ENCODE peak calls at places on chromosomes 3 and 15, in eight cellular contexts. X is effector CD4-positive, alpha-beta T cell; H is memory B cell; T is NCI-H446 treated with DMSO at 0.1 percent for 48 hours; F is H7; Y is DMS79; D is fibroblast of lung; N is activated naive CD4-positive, alpha-beta T cell treated with anti-CD3 and anti-CD28 coated beads, Interleukin-2, amount 10 ng/mL, durations not matched to agents 7 days and 5 days. L is an unnamed sample.

GRCh38 chr15:99185731-99186130 is 63.6 kb downstream of the TTC23 start:
- DNase-seq in X (no peak), H (no peak), T (no peak), F (no peak), Y (no peak), D (no peak), N (no peak), L (no peak)

GRCh38 chr15:43370310-43370974 is 401 bp downstream of the ZSCAN29 start:
- DNase-seq in X (peak), H (no peak), T (no peak), F (peak), Y (no peak), D (peak), N (no peak), L (no peak)

GRCh38 chr15:63018639-63019038 is 23.9 kb upstream of the TPM1 start:
- DNase-seq in X (no peak), H (no peak), T (no peak), F (no peak), Y (no peak), D (no peak), N (no peak), L (no peak)

GRCh38 chr3:161042023-161042501 is 63.1 kb downstream of the B3GALNT1 start:
- DNase-seq in X (no peak), H (no peak), T (no peak), F (no peak), Y (no peak), D (peak), N (no peak), L (no peak)

GRCh38 chr3:70973558-70973957 is 610.0 kb downstream of the FOXP1 start:
- DNase-seq in X (no peak), H (no peak), T (no peak), F (no peak), Y (no peak), D (peak), N (no peak), L (no peak)

GRCh38 chr3:62554264-62554799 is 181.0 kb upstream of the FEZF2 start:
- DNase-seq in X (no peak), H (no peak), T (no peak), F (peak), Y (no peak), D (no peak), N (no peak), L (no peak)

GRCh38 chr3:81425198-81425868 is 336.1 kb downstream of the GBE1 start:
- DNase-seq in X (no peak), H (no peak), T (no peak), F (no peak), Y (no peak), D (peak), N (no peak), L (no peak)

GRCh38 chr3:177676148-177676547 is 478.9 kb upstream of the TBL1XR1 start:
- DNase-seq in X (no peak), H (no peak), T (no peak), F (no peak), Y (no peak), D (no peak), N (no peak), L (no peak)

GRCh38 chr3:143105170-143105569 is 14.4 kb upstream of the CHST2 start:
- DNase-seq in X (no peak), H (no peak), T (no peak), F (no peak), Y (no peak), D (no peak), N (no peak), L (no peak)

L was measured in GM12878.